ENCODE peak calls at places on chromosomes 2 and 18, in six cellular contexts. J, X, S, Z, I and N are unnamed samples.
A peak's percentile ranks its signal among the peaks of the same experiment; 100 is the strongest.

GRCh38 chr18:47397671-47398319 is 146.3 kb upstream of the SKOR2 start:
- DNase-seq in X (peak; percentile 52), I (peak; percentile 2), J (peak; percentile 70), Z (no peak), S (no peak), N (peak; percentile 25)

GRCh38 chr2:202339052-202339870 is 36.9 kb upstream of the BMPR2 start:
- DNase-seq in J (no peak), X (no peak), S (no peak), Z (peak; percentile 66), I (no peak), N (no peak)

GRCh38 chr2:4693266-4693665 is 989.9 kb downstream of the DCDC2C start:
- DNase-seq in I (no peak), J (no peak), Z (no peak), S (no peak), X (no peak), N (no peak)

GRCh38 chr18:7415081-7415894 is 151.8 kb upstream of the PTPRM start:
- DNase-seq in Z (no peak), X (no peak), I (no peak), S (no peak), J (no peak), N (no peak)

GRCh38 chr2:70890469-70891065 is 45.1 kb upstream of the ATP6V1B1 start:
- DNase-seq in X (no peak), J (no peak), Z (no peak), I (no peak), S (no peak), N (no peak)

GRCh38 chr2:136025057-136025973 is 39.9 kb upstream of the DARS1 start:
- DNase-seq in X (peak; percentile 99), Z (peak; percentile 28), I (no peak), J (peak; percentile 78), S (peak; percentile 79), N (no peak)

GRCh38 chr2:156589381-156590079 is 153.4 kb downstream of the GPD2 start:
- DNase-seq in X (peak; percentile 57), S (no peak), J (no peak), Z (peak; percentile 62), I (no peak), N (no peak)

GRCh38 chr2:23376075-23376474 is 8.9 kb upstream of the KLHL29 start:
- DNase-seq in X (no peak), Z (no peak), I (no peak), J (no peak), S (no peak), N (no peak)

GRCh38 chr2:96608459-96609455 is 29.4 kb downstream of the KANSL3 start:
- DNase-seq in Z (peak; percentile 80), J (no peak), I (no peak), X (no peak), S (no peak), N (no peak)

GRCh38 chr2:228657807-228658402 is 476.4 kb upstream of the SPHKAP start:
- DNase-seq in J (no peak), Z (peak; percentile 46), I (no peak), X (peak; percentile 42), S (no peak), N (no peak)